ENCODE peak calls at places on chromosomes 6 and 20, in five cellular contexts. J is stromal cell of bone marrow; W is effector CD4-positive, alpha-beta T cell; R is KG1; L is activated T-cell treated with anti-CD3 and anti-CD28 coated beads for 48 hours. F is an unnamed sample.

GRCh38 chr6:134082191-134082590 is 29.8 kb upstream of the SLC2A12 start:
- DNase-seq in J (no peak), W (no peak), L (no peak), R (no peak), F (no peak)

GRCh38 chr20:36462440-36463211 is 78.7 kb upstream of the MYL9 start:
- DNase-seq in W (no peak), L (no peak), R (no peak), J (no peak), F (no peak)

GRCh38 chr20:53255102-53255710 is 283.0 kb downstream of the TSHZ2 start:
- DNase-seq in L (peak), J (no peak), W (no peak), R (no peak), F (no peak)

GRCh38 chr6:11386323-11386722 is 151.2 kb upstream of the TMEM170B start:
- DNase-seq in W (no peak), R (no peak), L (no peak), J (no peak), F (no peak)

GRCh38 chr6:159595173-159595572 is 97.9 kb downstream of the SOD2 start:
- DNase-seq in L (no peak), J (peak), R (no peak), W (no peak), F (no peak)

GRCh38 chr6:79601020-79601609 is 30.0 kb upstream of the SH3BGRL2 start:
- DNase-seq in J (peak), R (no peak), W (no peak), L (no peak), F (no peak)

GRCh38 chr6:38728203-38728602 is 13.1 kb downstream of the DNAH8 start:
- DNase-seq in L (no peak), R (no peak), W (no peak), J (no peak), F (no peak)

GRCh38 chr6:157693867-157694266 is 129.2 kb upstream of the SNX9 start:
- DNase-seq in W (no peak), R (no peak), L (no peak), J (no peak), F (no peak)

GRCh38 chr6:136330634-136331033 is 41.0 kb upstream of the BCLAF1 start:
- DNase-seq in W (no peak), L (no peak), J (no peak), R (no peak), F (no peak)

GRCh38 chr6:169653691-169654090 is 48.1 kb downstream of the WDR27 start:
- DNase-seq in R (no peak), J (no peak), L (no peak), W (no peak), F (no peak)

GRCh38 chr20:50401587-50402343 is 108.4 kb upstream of the PTPN1 start:
- DNase-seq in R (no peak), L (no peak), J (no peak), W (no peak), F (no peak)

GRCh38 chr6:167569879-167570278 is 245.0 kb downstream of the TTLL2 start:
- DNase-seq in L (no peak), J (no peak), R (no peak), W (no peak), F (no peak)

GRCh38 chr20:31926493-31926892 is 25.4 kb downstream of the PDRG1 start:
- DNase-seq in J (no peak), R (no peak), L (no peak), W (no peak), F (no peak)

GRCh38 chr20:58028123-58028522 is 200.3 kb downstream of the ANKRD60 start:
- DNase-seq in J (no peak), R (no peak), W (no peak), L (no peak), F (no peak)

GRCh38 chr6:127554435-127555006 is 22.5 kb upstream of the C6orf58 start:
- DNase-seq in L (no peak), W (no peak), J (peak), R (no peak), F (no peak)

GRCh38 chr6:142800240-142800639 is 144.7 kb downstream of the HIVEP2 start:
- DNase-seq in R (no peak), W (no peak), J (no peak), L (no peak), F (no peak)

GRCh38 chr6:162962093-162962492 is 234.3 kb downstream of the PACRG start:
- DNase-seq in R (no peak), L (no peak), W (no peak), J (no peak), F (no peak)

GRCh38 chr6:21949211-21949801 is 347.5 kb downstream of the PRL start:
- DNase-seq in W (no peak), J (no peak), R (no peak), L (no peak), F (no peak)

GRCh38 chr20:13333793-13334192 is 112.7 kb downstream of the ISM1 start:
- DNase-seq in L (no peak), W (no peak), J (no peak), R (no peak), F (no peak)

GRCh38 chr6:145350928-145351327 is 384.4 kb downstream of the EPM2A start:
- DNase-seq in R (no peak), J (no peak), L (no peak), W (no peak), F (no peak)

GRCh38 chr6:165602291-165602690 is 60.8 kb downstream of the PDE10A start:
- DNase-seq in L (no peak), W (no peak), J (no peak), R (no peak), F (no peak)

GRCh38 chr20:23255658-23256385 is 94.8 kb upstream of the NXT1 start:
- DNase-seq in L (no peak), W (no peak), R (no peak), J (no peak), F (no peak)

GRCh38 chr6:45472383-45472782 is 94.6 kb upstream of the SUPT3H start:
- DNase-seq in J (peak), W (no peak), R (no peak), L (no peak), F (no peak)

GRCh38 chr6:14309516-14309915 is 191.9 kb downstream of the CD83 start:
- DNase-seq in R (no peak), W (no peak), L (no peak), J (no peak), F (no peak)

GRCh38 chr6:137415127-137415833 is 78.9 kb downstream of the OLIG3 start:
- DNase-seq in L (peak), J (peak), W (peak), R (peak), F (no peak)

GRCh38 chr6:6546318-6547110 is 42.0 kb upstream of the LY86 start:
- DNase-seq in R (peak), W (no peak), J (no peak), L (peak), F (no peak)

GRCh38 chr6:26105109-26105730 is 18.0 kb downstream of the HFE start:
- DNase-seq in W (no peak), L (no peak), R (no peak), J (no peak), F (no peak)

GRCh38 chr6:86856937-86857563 is 80.3 kb upstream of the HTR1E start:
- DNase-seq in R (peak), L (peak), J (peak), W (no peak), F (peak)

GRCh38 chr6:119218548-119218947 is 131.0 kb downstream of the MAN1A1 start:
- DNase-seq in R (no peak), J (no peak), W (no peak), L (no peak), F (no peak)

GRCh38 chr20:47024461-47024937 is 129.9 kb downstream of the EYA2 start:
- DNase-seq in W (no peak), L (no peak), R (no peak), J (peak), F (no peak)

GRCh38 chr6:142945446-142946180 is 637 bp upstream of the HIVEP2 start:
- DNase-seq in W (peak), L (peak), J (no peak), R (no peak), F (no peak)

GRCh38 chr6:165439928-165440554 is 130.6 kb upstream of the C6orf118 start:
- DNase-seq in R (peak), W (no peak), L (no peak), J (peak), F (peak)

GRCh38 chr20:51487076-51487475 is 55.4 kb downstream of the NFATC2 start:
- DNase-seq in J (no peak), L (no peak), W (no peak), R (no peak), F (no peak)